ENCODE peak calls at places on chromosomes 13 and 19, in ten cellular contexts. T is RWPE1, J is neural crest cell, M is testis, C is right atrium auricular region, O is astrocyte of the cerebellum, A is colonic mucosa, Q is stomach, W is cardiac fibroblast, H is left ventricle myocardium inferior. U is an unnamed sample.

GRCh38 chr13:98083507-98083906 is 59.4 kb upstream of the FARP1 start:
- DNase-seq in O (peak; percentile 85), M (no peak), T (no peak), J (no peak), H (no peak), A (no peak), C (no peak), Q (no peak), W (peak; percentile 88), U (no peak)

GRCh38 chr13:71625183-71625582 is 241.8 kb downstream of the DACH1 start:
- DNase-seq in H (no peak), J (no peak), O (no peak), T (no peak), W (no peak), M (no peak), Q (no peak), C (no peak), A (no peak), U (no peak)

GRCh38 chr13:109959903-109960302 is 173.5 kb upstream of the IRS2 start:
- DNase-seq in Q (no peak), C (no peak), W (no peak), T (no peak), A (no peak), O (no peak), J (no peak), H (no peak), M (no peak), U (no peak)

GRCh38 chr19:51143486-51143885 is 1.4 kb downstream of the SIGLEC7 start:
- DNase-seq in A (no peak), Q (no peak), W (no peak), C (no peak), T (no peak), H (no peak), O (no peak), M (no peak), J (no peak), U (peak; percentile 63)

GRCh38 chr19:18562086-18562485 is 4.4 kb downstream of the KXD1 start:
- DNase-seq in W (peak; percentile 94), J (no peak), Q (no peak), O (no peak), H (peak; percentile 40), M (no peak), T (no peak), C (peak; percentile 78), A (no peak), U (peak; percentile 88)

GRCh38 chr13:110520431-110521295 is 40.9 kb downstream of the RAB20 start:
- DNase-seq in J (no peak), A (peak; percentile 89), Q (peak; percentile 68), O (peak; percentile 65), T (no peak), W (peak; percentile 93), H (peak; percentile 73), M (peak; percentile 89), C (peak; percentile 95), U (peak; percentile 97)

GRCh38 chr19:35901854-35902661 is at the start of gene HCST:
- DNase-seq in T (no peak), M (no peak), O (no peak), W (no peak), J (no peak), A (no peak), Q (no peak), H (no peak), C (no peak), U (no peak)

GRCh38 chr19:48487544-48487943 is 18.4 kb downstream of the CYTH2 start:
- DNase-seq in T (no peak), W (no peak), C (no peak), O (no peak), J (no peak), A (no peak), H (no peak), Q (no peak), M (no peak), U (no peak)

GRCh38 chr19:57123882-57124281 is 4.1 kb downstream of the USP29 start:
- DNase-seq in H (no peak), O (no peak), M (no peak), W (no peak), Q (no peak), C (no peak), T (no peak), A (no peak), J (no peak), U (no peak)

GRCh38 chr13:63942372-63942771 is 2526.7 kb upstream of the PCDH20 start:
- DNase-seq in W (peak; percentile 2), J (no peak), A (no peak), H (no peak), O (no peak), Q (no peak), T (no peak), C (no peak), M (no peak), U (no peak)

GRCh38 chr13:61252213-61252612 is 163.4 kb downstream of the PCDH20 start:
- DNase-seq in M (no peak), O (no peak), H (no peak), T (no peak), J (no peak), W (no peak), A (no peak), Q (no peak), C (no peak), U (no peak)

GRCh38 chr13:61258185-61258584 is 157.5 kb downstream of the PCDH20 start:
- DNase-seq in C (no peak), A (no peak), T (no peak), M (no peak), O (no peak), Q (no peak), W (no peak), H (no peak), J (no peak), U (no peak)

GRCh38 chr13:61253105-61253877 is 162.4 kb downstream of the PCDH20 start:
- DNase-seq in Q (no peak), H (no peak), T (no peak), W (no peak), O (no peak), J (no peak), C (no peak), M (no peak), A (no peak), U (no peak)

DNA sequence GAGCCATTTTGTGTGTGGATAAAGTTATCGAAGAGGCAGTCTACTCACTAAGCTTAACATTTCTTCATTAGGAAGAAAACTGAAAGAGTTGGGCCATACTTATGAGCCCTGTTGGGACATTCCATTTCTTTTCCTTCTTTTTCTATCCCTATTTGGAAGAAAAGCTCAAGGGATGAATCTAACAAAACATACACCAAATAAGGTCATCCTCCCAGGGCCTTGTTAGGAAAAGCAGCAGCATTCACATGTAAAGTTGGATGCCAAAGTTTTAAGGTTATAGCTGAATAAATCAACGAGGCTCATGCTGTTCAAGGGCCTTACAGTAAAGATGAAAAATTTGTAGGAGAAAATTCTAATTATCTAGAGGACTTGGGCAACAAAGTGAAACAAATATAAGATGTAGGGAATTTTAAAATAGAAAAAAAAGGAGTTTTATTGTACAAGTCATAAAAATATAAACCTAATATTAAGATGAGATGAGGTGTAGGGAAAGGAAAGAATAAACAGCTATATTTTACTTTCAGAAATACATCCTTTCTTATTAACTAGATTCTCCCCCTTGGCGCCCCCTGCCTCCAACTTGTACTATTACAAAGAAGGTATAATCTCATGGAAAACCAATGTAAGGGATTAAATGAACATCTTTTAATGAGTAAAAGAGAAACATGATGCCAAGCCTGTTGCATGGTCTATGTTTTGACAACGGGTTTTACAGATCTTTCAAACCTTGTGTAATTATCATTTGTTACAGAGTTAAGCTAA is 160.4 kb downstream of the PCDH20 start:
- DNase-seq in W (peak; percentile 8), C (no peak), O (no peak), M (no peak), T (no peak), H (no peak), A (no peak), Q (no peak), J (no peak), U (no peak)
- TF ChIP-seq CTCF in W (peak; percentile 27), C (no peak), O (peak; percentile 48), M (no peak), T (no peak), H (peak; percentile 16), A (no peak), Q (no peak), J (peak; percentile 51), U (no peak)

DNA sequence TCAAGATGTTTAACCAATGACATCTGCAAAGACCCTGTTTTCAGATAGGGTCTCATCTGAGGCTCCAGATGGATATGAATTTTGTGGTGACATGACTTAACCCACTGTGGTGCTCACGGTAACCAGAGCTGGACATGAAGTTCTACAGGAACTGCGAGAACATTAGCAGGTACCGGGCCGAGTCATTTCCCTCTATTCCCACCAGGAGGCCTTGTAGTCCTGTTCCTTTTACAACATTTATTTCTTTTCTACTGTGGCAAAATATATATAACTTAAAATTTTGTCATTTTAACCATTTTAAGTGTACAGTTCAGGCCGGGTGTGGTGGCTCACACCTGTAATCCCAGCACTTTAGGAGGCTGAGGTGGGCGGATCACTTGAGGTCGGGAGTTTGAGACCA is 7.6 kb upstream of the TSPAN16 start:
- DNase-seq in O (no peak), M (no peak), J (no peak), W (peak; percentile 57), T (peak; percentile 39), H (no peak), A (no peak), C (no peak), Q (no peak), U (no peak)
- TF ChIP-seq CTCF in O (peak; percentile 69), M (peak; percentile 52), J (peak; percentile 60), W (peak; percentile 66), T (peak; percentile 36), H (peak; percentile 55), A (peak; percentile 37), C (no peak), Q (peak; percentile 34), U (peak; percentile 42)

DNA sequence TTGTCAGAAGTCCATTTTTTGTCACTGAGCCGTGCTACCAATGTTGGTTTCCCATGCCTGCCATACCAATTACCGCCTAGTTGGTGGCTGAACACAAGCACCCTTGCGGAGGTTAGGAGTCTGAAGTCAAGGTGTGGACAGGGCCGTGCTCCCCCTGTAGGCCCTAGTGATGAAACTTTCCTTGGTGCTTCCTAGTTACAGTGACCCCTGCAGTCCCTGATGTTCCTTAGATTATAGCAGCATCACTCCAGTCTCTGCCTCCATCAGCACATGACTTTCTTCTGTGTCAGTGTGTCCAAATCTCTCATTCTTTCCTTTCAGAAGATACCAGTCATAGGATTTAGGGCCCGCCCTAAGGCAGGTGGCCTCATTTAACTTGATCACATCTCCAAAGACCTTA is 99.0 kb downstream of the MYO16 start:
- DNase-seq in Q (no peak), C (no peak), J (no peak), A (no peak), T (no peak), W (no peak), O (no peak), H (no peak), M (no peak), U (no peak)
- TF ChIP-seq CTCF in Q (no peak), C (no peak), J (peak; percentile 28), A (no peak), T (no peak), W (no peak), O (no peak), H (no peak), M (no peak), U (no peak)

DNA sequence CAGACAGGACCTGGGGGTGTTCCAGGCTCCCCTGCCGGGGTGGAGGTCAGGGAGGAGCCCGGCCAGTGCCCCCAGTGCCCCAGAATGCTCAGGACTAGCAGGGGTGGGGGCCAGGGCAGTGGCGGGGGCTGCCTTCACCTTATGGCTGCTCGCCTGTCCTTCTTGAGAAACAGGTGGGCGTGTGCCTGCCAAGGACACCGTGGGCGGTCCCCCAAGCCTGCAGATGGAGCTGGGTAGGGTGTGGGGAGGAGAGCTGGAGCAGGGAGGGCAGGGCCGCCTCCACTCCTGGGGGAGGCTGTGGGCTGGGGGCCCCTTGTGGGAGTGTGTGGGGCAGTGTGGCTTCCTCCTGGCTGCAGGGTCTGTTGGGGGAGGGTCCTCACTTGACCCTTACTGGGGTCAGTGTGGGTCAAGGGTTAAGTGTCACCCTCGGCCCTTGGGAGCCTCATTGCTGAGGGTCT is 160.0 kb downstream of the KDM4B start:
- DNase-seq in T (no peak), J (no peak), M (peak; percentile 90), O (no peak), A (no peak), Q (peak; percentile 57), H (no peak), C (peak; percentile 69), W (peak; percentile 73), U (peak; percentile 84)
- TF ChIP-seq CTCF in T (no peak), J (no peak), M (no peak), O (no peak), A (no peak), Q (no peak), H (no peak), C (no peak), W (no peak), U (no peak)

U was measured in coronary artery.